ENCODE peak calls at places on chromosomes 12 and 14, in four cellular contexts. H is Peyer's patch; E is sigmoid colon; S is CD4-positive, alpha-beta T cell. J is an unnamed sample.

GRCh38 chr12:89501793-89502192 is 22.8 kb downstream of the GALNT4 start:
- DNase-seq in H (no peak), E (no peak), S (no peak), J (no peak)

GRCh38 chr12:67025543-67026114 is 243.5 kb upstream of the CAND1 start:
- DNase-seq in H (no peak), E (no peak), S (peak), J (no peak)

GRCh38 chr12:75323663-75324062 is 6.5 kb downstream of the CAPS2 start:
- DNase-seq in H (no peak), E (no peak), S (no peak), J (no peak)

GRCh38 chr14:32625211-32625610 is 296.1 kb downstream of the AKAP6 start:
- DNase-seq in H (no peak), E (no peak), S (no peak), J (no peak)

GRCh38 chr14:52018252-52018651 is 28.9 kb downstream of the RTRAF start:
- DNase-seq in H (no peak), E (no peak), S (no peak), J (no peak)

GRCh38 chr12:116977465-116978380 is 67.0 kb downstream of the FBXW8 start:
- DNase-seq in H (no peak), E (no peak), S (no peak), J (no peak)

GRCh38 chr12:112838731-112839130 is 47.2 kb downstream of the RPH3A start:
- DNase-seq in H (no peak), E (no peak), S (no peak), J (no peak)

GRCh38 chr12:70070494-70071007 is 172.7 kb upstream of the CNOT2 start:
- DNase-seq in H (no peak), E (no peak), S (no peak), J (no peak)

GRCh38 chr14:58167057-58167456 is 15.0 kb upstream of the ARMH4 start:
- DNase-seq in H (no peak), E (no peak), S (no peak), J (no peak)

GRCh38 chr12:131013118-131013517 is 59.4 kb downstream of the ADGRD1 start:
- DNase-seq in H (no peak), E (no peak), S (no peak), J (peak)

GRCh38 chr14:21041676-21042433 is at the start of gene RNASE7:
- DNase-seq in H (no peak), E (no peak), S (no peak), J (peak)

GRCh38 chr14:91388551-91388975 is 29.1 kb downstream of the CCDC88C start:
- DNase-seq in H (no peak), E (no peak), S (peak), J (no peak)

GRCh38 chr14:23299558-23299957 is 3.1 kb downstream of the PPP1R3E start:
- DNase-seq in H (no peak), E (no peak), S (no peak), J (no peak)

GRCh38 chr12:76878045-76878898 is 547 bp downstream of the CSRP2 start:
- DNase-seq in H (no peak), E (no peak), S (no peak), J (no peak)

GRCh38 chr12:79935624-79936040 is 735 bp upstream of the PPP1R12A start:
- DNase-seq in H (no peak), E (no peak), S (no peak), J (no peak)

GRCh38 chr12:114799574-114800487 is 115.9 kb upstream of the TBX3 start:
- DNase-seq in H (peak), E (no peak), S (no peak), J (no peak)

GRCh38 chr12:75945581-75945980 is 86.0 kb downstream of the PHLDA1 start:
- DNase-seq in H (no peak), E (no peak), S (no peak), J (no peak)

GRCh38 chr12:57255916-57256315 is 4.9 kb upstream of the STAC3 start:
- DNase-seq in H (no peak), E (no peak), S (no peak), J (no peak)

GRCh38 chr12:132433641-132434395 is 56.1 kb upstream of the FBRSL1 start:
- DNase-seq in H (peak), E (no peak), S (no peak), J (no peak)

GRCh38 chr12:49674318-49674985 is 32.8 kb downstream of the FMNL3 start:
- DNase-seq in H (no peak), E (no peak), S (no peak), J (no peak)

GRCh38 chr14:55094630-55095157 is 34.4 kb upstream of the LGALS3 start:
- DNase-seq in H (no peak), E (no peak), S (no peak), J (no peak)

GRCh38 chr12:8950287-8950574 is 786 bp upstream of the M6PR start:
- DNase-seq in H (no peak), E (no peak), S (no peak), J (no peak)

GRCh38 chr12:8947737-8948136 is 1.7 kb downstream of the M6PR start:
- DNase-seq in H (no peak), E (no peak), S (no peak), J (no peak)

GRCh38 chr12:8950702-8951478 is 1.4 kb upstream of the M6PR start:
- DNase-seq in H (no peak), E (no peak), S (no peak), J (no peak)

GRCh38 chr12:8948711-8949524 is 527 bp downstream of the M6PR start:
- DNase-seq in H (peak), E (no peak), S (no peak), J (no peak)

GRCh38 chr12:8949525-8950286 is at the start of gene M6PR:
- DNase-seq in H (peak), E (peak), S (peak), J (peak)
- TF ChIP-seq CTCF in H (peak), E (peak), S (peak), J (peak)

DNA sequence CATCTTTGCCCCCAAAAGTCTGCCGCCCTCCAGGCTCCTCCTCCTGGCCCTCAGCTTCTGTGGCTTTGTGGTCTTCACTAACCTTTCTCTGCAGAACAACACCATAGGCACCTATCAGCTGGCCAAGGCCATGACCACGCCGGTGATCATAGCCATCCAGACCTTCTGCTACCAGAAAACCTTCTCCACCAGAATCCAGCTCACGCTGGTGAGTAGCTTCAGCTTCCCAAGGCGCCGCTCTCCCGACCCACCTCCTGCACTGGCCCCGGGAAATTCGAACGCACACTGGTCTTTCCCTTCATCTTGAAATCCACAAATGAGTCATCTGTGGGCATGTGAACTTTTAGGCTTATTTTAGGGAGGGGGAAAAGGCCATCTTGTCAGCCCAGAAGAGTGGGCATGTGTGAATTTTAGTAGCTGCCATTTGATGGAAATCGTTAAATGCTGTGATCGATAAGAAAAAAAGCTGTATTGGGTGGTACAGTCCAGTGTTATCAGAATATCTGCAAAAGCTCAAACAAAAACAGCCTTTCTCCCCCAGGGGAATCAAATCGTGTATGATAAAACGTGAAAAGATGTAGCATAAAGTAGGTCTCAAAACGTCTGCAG is 700 bp downstream of the SLC35E3 start:
- DNase-seq in H (peak), E (peak), S (peak), J (no peak)
- TF ChIP-seq CTCF in H (no peak), E (no peak), S (no peak), J (no peak)

DNA sequence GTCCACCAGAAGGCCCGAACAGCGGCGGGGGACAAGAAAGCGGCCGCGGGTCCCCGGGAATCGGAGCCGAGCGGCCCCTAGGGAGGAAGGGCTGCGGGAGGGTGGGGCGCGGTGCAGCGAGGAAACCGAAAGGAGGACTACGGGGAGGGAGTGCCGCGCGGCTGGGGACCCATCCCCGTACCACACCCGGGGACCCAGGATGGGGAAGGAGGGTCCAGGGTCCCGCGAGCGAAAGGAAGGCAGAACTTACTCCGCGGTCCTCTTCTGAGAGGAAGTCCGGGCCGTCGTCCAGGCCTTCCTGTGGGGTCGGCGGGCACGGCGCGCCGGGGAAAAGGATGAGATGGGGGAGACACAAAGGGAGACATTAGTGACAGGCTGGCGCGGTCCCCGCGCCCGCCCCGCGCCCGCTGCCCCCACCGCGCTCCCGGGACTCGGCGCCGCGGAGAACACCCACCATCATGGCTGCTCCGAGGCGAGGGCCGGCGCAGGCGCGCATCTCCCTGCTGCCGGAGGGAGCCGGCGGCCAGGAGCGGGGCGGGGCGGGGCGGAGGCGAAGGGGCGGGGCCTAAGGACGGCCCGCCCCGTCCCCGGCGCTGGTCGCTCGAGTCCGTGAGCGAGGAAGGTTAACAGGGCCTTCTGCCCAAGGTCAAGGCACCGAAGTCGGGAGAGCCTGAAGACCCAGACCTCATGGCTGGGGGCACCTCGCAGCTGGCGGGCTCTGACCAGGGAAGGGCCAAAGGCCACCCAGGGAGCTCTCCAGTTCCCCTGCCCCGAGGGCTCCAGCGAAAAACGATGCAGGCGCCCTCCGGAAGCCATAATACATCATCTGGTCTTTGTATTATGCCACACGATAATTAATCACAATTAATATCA is at the start of gene SNX6:
- DNase-seq in H (peak), E (peak), S (peak), J (peak)
- TF ChIP-seq CTCF in H (no peak), E (no peak), S (no peak), J (no peak)

GRCh38 chr12:81333812-81334211 is 255.9 kb downstream of the ACSS3 start:
- DNase-seq in H (no peak), E (no peak), S (no peak), J (no peak)

GRCh38 chr12:81329088-81329487 is 251.2 kb downstream of the ACSS3 start:
- DNase-seq in H (no peak), E (no peak), S (no peak), J (no peak)

GRCh38 chr12:81327458-81327857 is 249.6 kb downstream of the ACSS3 start:
- DNase-seq in H (no peak), E (no peak), S (no peak), J (no peak)

GRCh38 chr12:81332054-81332453 is 254.2 kb downstream of the ACSS3 start:
- DNase-seq in H (no peak), E (no peak), S (no peak), J (no peak)

GRCh38 chr12:81330480-81330879 is 252.6 kb downstream of the ACSS3 start:
- DNase-seq in H (no peak), E (no peak), S (no peak), J (no peak)
- TF ChIP-seq CTCF in H (no peak), E (no peak), S (no peak), J (no peak)

GRCh38 chr12:2640281-2640680 is 154.5 kb upstream of the FKBP4 start:
- DNase-seq in H (no peak), E (peak), S (no peak), J (peak)

GRCh38 chr12:2642176-2642892 is 152.4 kb upstream of the FKBP4 start:
- DNase-seq in H (no peak), E (peak), S (no peak), J (peak)

GRCh38 chr12:2641761-2642160 is 153.0 kb upstream of the FKBP4 start:
- DNase-seq in H (no peak), E (peak), S (no peak), J (peak)

GRCh38 chr12:2640709-2641108 is 154.1 kb upstream of the FKBP4 start:
- DNase-seq in H (no peak), E (peak), S (no peak), J (peak)

DNA sequence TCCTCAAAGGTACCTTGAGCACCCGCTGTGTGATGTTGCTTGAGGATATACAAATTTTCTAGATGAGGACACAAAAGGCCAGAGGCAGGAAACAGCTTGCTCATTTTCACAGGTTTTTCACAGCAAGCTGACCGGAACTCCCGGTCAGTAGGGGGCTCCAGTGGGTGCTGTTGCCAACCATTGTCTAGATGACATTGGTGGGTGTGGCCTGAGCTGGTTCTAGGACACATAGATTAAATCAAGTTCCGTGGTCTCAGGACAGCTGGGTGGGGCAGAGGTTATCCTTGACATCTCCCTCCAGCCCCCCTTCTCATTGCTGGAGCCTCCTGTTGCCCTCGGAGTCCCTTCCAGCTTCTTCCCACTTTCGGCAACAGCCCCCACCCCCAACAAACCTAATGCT is 153.6 kb upstream of the FKBP4 start:
- DNase-seq in H (no peak), E (peak), S (no peak), J (peak)
- TF ChIP-seq CTCF in H (no peak), E (no peak), S (no peak), J (no peak)

DNA sequence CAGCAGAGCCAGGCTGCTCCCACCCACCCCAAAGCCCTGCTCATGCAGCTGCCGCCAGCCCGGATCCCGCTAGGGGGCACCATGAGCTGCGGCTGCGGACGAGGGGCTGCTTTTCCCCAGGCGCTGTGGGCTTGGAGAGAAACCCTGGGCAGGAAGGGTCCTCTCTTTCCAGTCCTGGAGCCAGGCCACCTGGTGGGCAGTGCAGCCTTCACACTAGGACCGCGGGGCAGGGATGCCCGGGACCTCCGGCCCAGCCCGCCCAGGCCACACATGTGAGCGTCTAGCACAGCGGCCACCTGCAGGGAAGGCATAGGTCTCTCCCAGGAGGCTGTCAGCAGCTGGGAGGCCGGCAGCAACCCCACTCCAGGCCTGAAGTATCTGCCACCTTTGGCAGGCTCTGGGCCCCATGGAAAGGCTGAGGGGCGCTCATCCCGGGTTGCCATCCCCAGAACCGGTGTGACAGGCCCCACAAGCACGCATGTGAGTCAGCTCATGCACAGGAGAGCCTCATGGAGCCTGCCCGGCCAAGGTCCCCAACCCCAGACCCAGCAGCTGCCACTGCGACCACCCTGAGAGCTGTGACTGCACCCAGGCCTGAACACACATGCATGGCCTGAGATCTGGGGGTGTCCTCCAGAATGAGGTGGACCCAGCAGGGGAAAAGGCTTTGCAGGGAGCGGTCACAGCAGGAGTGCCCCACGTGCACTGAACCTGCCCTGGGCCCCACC is 280.0 kb upstream of the RTL1 start:
- DNase-seq in H (no peak), E (no peak), S (no peak), J (peak)
- TF ChIP-seq CTCF in H (peak), E (peak), S (no peak), J (no peak)